ENCODE peak calls at places on chromosomes 16 and 17, in eight cellular contexts. One of them, this sample, is unnamed.

GRCh38 chr17:55496094-55496881 is 15.0 kb downstream of the SMIM36 start:
- DNase-seq in spleen: no peak
- DNase-seq in heart left ventricle: no peak
- DNase-seq in uterus: no peak
- DNase-seq in adrenal gland: peak
- DNase-seq in body of pancreas: no peak
- DNase-seq in IMR-90: peak
- DNase-seq in ovary: no peak
- DNase-seq in this sample: no peak

GRCh38 chr17:18182978-18183333 is 672 bp upstream of the ALKBH5 start:
- DNase-seq in spleen: peak
- DNase-seq in heart left ventricle: peak
- DNase-seq in uterus: peak
- DNase-seq in adrenal gland: peak
- DNase-seq in body of pancreas: peak
- DNase-seq in IMR-90: peak
- DNase-seq in ovary: peak
- DNase-seq in this sample: peak

GRCh38 chr17:35449371-35449931 is 885 bp upstream of the SLFN13 start:
- DNase-seq in spleen: peak
- DNase-seq in heart left ventricle: peak
- DNase-seq in uterus: peak
- DNase-seq in adrenal gland: peak
- DNase-seq in body of pancreas: no peak
- DNase-seq in IMR-90: no peak
- DNase-seq in ovary: peak
- DNase-seq in this sample: peak

GRCh38 chr17:50721194-50722010 is 2.0 kb downstream of the LUC7L3 start:
- DNase-seq in spleen: no peak
- DNase-seq in heart left ventricle: no peak
- DNase-seq in uterus: no peak
- DNase-seq in adrenal gland: no peak
- DNase-seq in body of pancreas: no peak
- DNase-seq in IMR-90: no peak
- DNase-seq in ovary: no peak
- DNase-seq in this sample: no peak

GRCh38 chr17:17836818-17837379 is at the start of gene SREBF1:
- DNase-seq in spleen: peak
- DNase-seq in heart left ventricle: peak
- DNase-seq in uterus: peak
- DNase-seq in adrenal gland: peak
- DNase-seq in body of pancreas: peak
- DNase-seq in IMR-90: peak
- DNase-seq in ovary: peak
- DNase-seq in this sample: no peak

GRCh38 chr17:77320501-77321256 is 179.9 kb downstream of the SEC14L1 start:
- DNase-seq in spleen: peak
- DNase-seq in heart left ventricle: no peak
- DNase-seq in uterus: peak
- DNase-seq in adrenal gland: peak
- DNase-seq in body of pancreas: no peak
- DNase-seq in IMR-90: no peak
- DNase-seq in ovary: peak
- DNase-seq in this sample: peak

GRCh38 chr16:80122155-80122554 is 418.6 kb upstream of the DYNLRB2 start:
- DNase-seq in spleen: no peak
- DNase-seq in heart left ventricle: peak
- DNase-seq in uterus: peak
- DNase-seq in adrenal gland: peak
- DNase-seq in body of pancreas: no peak
- DNase-seq in IMR-90: no peak
- DNase-seq in ovary: peak
- DNase-seq in this sample: peak

GRCh38 chr16:53249331-53249730 is 184.9 kb upstream of the RBL2 start:
- DNase-seq in spleen: no peak
- DNase-seq in heart left ventricle: no peak
- DNase-seq in uterus: no peak
- DNase-seq in adrenal gland: no peak
- DNase-seq in body of pancreas: no peak
- DNase-seq in IMR-90: no peak
- DNase-seq in ovary: no peak
- DNase-seq in this sample: no peak

GRCh38 chr16:67648088-67648763 is 3.3 kb downstream of the CARMIL2 start:
- DNase-seq in spleen: no peak
- DNase-seq in heart left ventricle: no peak
- DNase-seq in uterus: no peak
- DNase-seq in adrenal gland: no peak
- DNase-seq in body of pancreas: no peak
- DNase-seq in IMR-90: no peak
- DNase-seq in ovary: no peak
- DNase-seq in this sample: no peak

GRCh38 chr17:17088511-17089205 is 46.4 kb downstream of the MPRIP start:
- DNase-seq in spleen: peak
- DNase-seq in heart left ventricle: no peak
- DNase-seq in uterus: peak
- DNase-seq in adrenal gland: no peak
- DNase-seq in body of pancreas: no peak
- DNase-seq in IMR-90: no peak
- DNase-seq in ovary: peak
- DNase-seq in this sample: no peak

DNA sequence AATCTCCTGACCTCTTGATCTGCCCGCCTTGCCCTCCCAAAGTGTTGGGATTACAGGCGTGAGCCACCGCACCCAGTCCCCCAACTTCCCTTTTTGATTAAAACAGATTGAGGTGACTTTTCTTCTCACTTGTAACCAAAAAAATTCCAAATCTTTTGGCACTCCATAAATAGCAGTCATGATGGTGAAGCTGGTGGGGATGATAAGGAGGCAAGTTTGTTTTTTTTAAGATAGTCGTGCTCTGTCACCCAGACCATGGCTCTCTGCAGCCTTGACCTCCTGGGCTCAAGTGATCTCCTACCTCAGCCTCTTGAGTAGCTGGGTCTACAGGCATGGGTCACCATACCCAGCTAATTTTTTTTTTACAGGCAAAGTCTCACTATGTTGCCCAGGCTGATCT is 34.7 kb upstream of the PLCG2 start:
- DNase-seq in spleen: no peak
- DNase-seq in heart left ventricle: no peak
- DNase-seq in uterus: no peak
- DNase-seq in adrenal gland: no peak
- DNase-seq in body of pancreas: no peak
- DNase-seq in IMR-90: no peak
- DNase-seq in ovary: peak
- DNase-seq in this sample: no peak
- TF ChIP-seq POLR2A in spleen: no peak
- TF ChIP-seq POLR2A in heart left ventricle: no peak
- TF ChIP-seq POLR2A in uterus: no peak
- TF ChIP-seq POLR2A in adrenal gland: no peak
- TF ChIP-seq POLR2A in body of pancreas: no peak
- TF ChIP-seq POLR2A in IMR-90: no peak
- TF ChIP-seq POLR2A in ovary: no peak
- TF ChIP-seq POLR2A in this sample: no peak

GRCh38 chr16:57862698-57863433 is 60.6 kb upstream of the KIFC3 start:
- DNase-seq in spleen: no peak
- DNase-seq in heart left ventricle: no peak
- DNase-seq in uterus: no peak
- DNase-seq in adrenal gland: no peak
- DNase-seq in body of pancreas: no peak
- DNase-seq in IMR-90: no peak
- DNase-seq in ovary: no peak
- DNase-seq in this sample: no peak
- TF ChIP-seq POLR2A in spleen: no peak
- TF ChIP-seq POLR2A in heart left ventricle: no peak
- TF ChIP-seq POLR2A in uterus: no peak
- TF ChIP-seq POLR2A in adrenal gland: no peak
- TF ChIP-seq POLR2A in body of pancreas: no peak
- TF ChIP-seq POLR2A in IMR-90: no peak
- TF ChIP-seq POLR2A in ovary: no peak
- TF ChIP-seq POLR2A in this sample: no peak

GRCh38 chr17:64387145-64387473 is 3.6 kb downstream of the PECAM1 start:
- DNase-seq in spleen: peak
- DNase-seq in heart left ventricle: no peak
- DNase-seq in uterus: no peak
- DNase-seq in adrenal gland: no peak
- DNase-seq in body of pancreas: no peak
- DNase-seq in IMR-90: no peak
- DNase-seq in ovary: peak
- DNase-seq in this sample: no peak

GRCh38 chr17:64388961-64389565 is 1.6 kb downstream of the PECAM1 start:
- DNase-seq in spleen: no peak
- DNase-seq in heart left ventricle: no peak
- DNase-seq in uterus: no peak
- DNase-seq in adrenal gland: no peak
- DNase-seq in body of pancreas: no peak
- DNase-seq in IMR-90: no peak
- DNase-seq in ovary: no peak
- DNase-seq in this sample: peak

GRCh38 chr17:64385187-64386083 is 5.2 kb downstream of the PECAM1 start:
- DNase-seq in spleen: peak
- DNase-seq in heart left ventricle: peak
- DNase-seq in uterus: peak
- DNase-seq in adrenal gland: peak
- DNase-seq in body of pancreas: no peak
- DNase-seq in IMR-90: peak
- DNase-seq in ovary: peak
- DNase-seq in this sample: no peak

GRCh38 chr17:64386412-64387144 is 4.1 kb downstream of the PECAM1 start:
- DNase-seq in spleen: peak
- DNase-seq in heart left ventricle: no peak
- DNase-seq in uterus: no peak
- DNase-seq in adrenal gland: no peak
- DNase-seq in body of pancreas: no peak
- DNase-seq in IMR-90: no peak
- DNase-seq in ovary: no peak
- DNase-seq in this sample: no peak

GRCh38 chr17:64387545-64388171 is 3.0 kb downstream of the PECAM1 start:
- DNase-seq in spleen: peak
- DNase-seq in heart left ventricle: no peak
- DNase-seq in uterus: no peak
- DNase-seq in adrenal gland: no peak
- DNase-seq in body of pancreas: no peak
- DNase-seq in IMR-90: no peak
- DNase-seq in ovary: no peak
- DNase-seq in this sample: peak
- TF ChIP-seq POLR2A in spleen: no peak
- TF ChIP-seq POLR2A in heart left ventricle: no peak
- TF ChIP-seq POLR2A in uterus: no peak
- TF ChIP-seq POLR2A in adrenal gland: no peak
- TF ChIP-seq POLR2A in body of pancreas: no peak
- TF ChIP-seq POLR2A in IMR-90: no peak
- TF ChIP-seq POLR2A in ovary: no peak
- TF ChIP-seq POLR2A in this sample: no peak

DNA sequence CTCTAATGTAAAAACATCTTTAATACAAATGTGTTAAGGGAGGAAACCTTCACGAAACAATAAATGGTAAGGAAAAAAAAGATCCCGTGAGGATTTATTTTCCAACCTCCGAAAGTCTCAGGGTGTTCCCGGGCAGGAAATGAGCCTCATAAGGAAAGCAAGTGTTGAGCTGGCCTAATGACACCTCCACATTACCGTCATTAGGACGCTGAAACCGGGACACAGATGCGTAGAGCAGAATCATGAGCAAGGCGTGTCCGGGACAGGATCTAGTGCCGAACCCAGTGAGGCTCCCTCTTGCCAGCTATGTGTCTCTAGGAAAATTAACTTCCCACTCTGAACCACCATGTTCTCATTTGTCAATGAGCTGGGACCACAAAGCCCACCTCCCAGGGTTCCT is 22.7 kb upstream of the CYTH1 start:
- DNase-seq in spleen: no peak
- DNase-seq in heart left ventricle: peak
- DNase-seq in uterus: no peak
- DNase-seq in adrenal gland: no peak
- DNase-seq in body of pancreas: no peak
- DNase-seq in IMR-90: no peak
- DNase-seq in ovary: no peak
- DNase-seq in this sample: no peak
- TF ChIP-seq POLR2A in spleen: no peak
- TF ChIP-seq POLR2A in heart left ventricle: no peak
- TF ChIP-seq POLR2A in uterus: no peak
- TF ChIP-seq POLR2A in adrenal gland: no peak
- TF ChIP-seq POLR2A in body of pancreas: no peak
- TF ChIP-seq POLR2A in IMR-90: no peak
- TF ChIP-seq POLR2A in ovary: no peak
- TF ChIP-seq POLR2A in this sample: no peak

DNA sequence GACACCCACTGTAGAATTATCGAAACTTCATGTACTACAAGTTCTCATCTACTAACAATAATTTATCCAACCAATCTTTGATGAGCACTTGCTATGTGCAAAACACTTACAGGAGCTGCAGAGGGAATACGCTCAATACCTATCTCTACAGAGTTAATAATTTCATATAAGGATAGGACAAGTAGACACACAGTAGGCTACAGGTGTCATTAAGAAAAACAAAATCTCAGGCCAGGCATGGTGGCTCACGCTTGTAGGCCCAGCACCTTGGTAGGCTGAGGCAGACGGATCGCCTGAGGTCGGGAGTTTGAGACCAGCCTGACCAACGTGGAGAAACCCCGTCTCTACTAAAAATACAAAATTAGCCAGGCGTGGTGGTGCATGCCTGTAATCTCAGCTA is 91.3 kb upstream of the PLEKHM1 start:
- DNase-seq in spleen: no peak
- DNase-seq in heart left ventricle: no peak
- DNase-seq in uterus: no peak
- DNase-seq in adrenal gland: no peak
- DNase-seq in body of pancreas: no peak
- DNase-seq in IMR-90: no peak
- DNase-seq in ovary: no peak
- DNase-seq in this sample: no peak
- TF ChIP-seq POLR2A in spleen: no peak
- TF ChIP-seq POLR2A in heart left ventricle: no peak
- TF ChIP-seq POLR2A in uterus: no peak
- TF ChIP-seq POLR2A in adrenal gland: no peak
- TF ChIP-seq POLR2A in body of pancreas: no peak
- TF ChIP-seq POLR2A in IMR-90: no peak
- TF ChIP-seq POLR2A in ovary: no peak
- TF ChIP-seq POLR2A in this sample: no peak

This sample was measured in lower leg skin.